ENCODE peak calls at places on chromosomes 7 and 10, in seven cellular contexts. Y, C, G, A, S, Z and O are unnamed samples.

GRCh38 chr10:61438141-61438984 is 14.8 kb downstream of the TMEM26 start:
- DNase-seq in Y (no peak), Z (peak), C (no peak), S (peak), G (no peak), A (peak), O (peak)

GRCh38 chr10:114471906-114472873 is 67.9 kb upstream of the AFAP1L2 start:
- DNase-seq in A (no peak), S (no peak), G (no peak), Z (no peak), C (peak), Y (no peak), O (no peak)

GRCh38 chr10:43048301-43049051 is 28.4 kb upstream of the RET start:
- DNase-seq in S (no peak), G (no peak), Y (peak), A (peak), Z (no peak), C (no peak), O (peak)

GRCh38 chr7:138032775-138033174 is 30.9 kb upstream of the CREB3L2 start:
- DNase-seq in C (no peak), A (no peak), S (no peak), Z (no peak), Y (no peak), G (no peak), O (no peak)

GRCh38 chr10:44995914-44996633 is 4.6 kb upstream of the ZNF22 start:
- DNase-seq in G (peak), Y (peak), A (peak), Z (peak), C (no peak), S (peak), O (no peak)

GRCh38 chr10:121886997-121887622 is 40.7 kb downstream of the ATE1 start:
- DNase-seq in C (peak), A (no peak), Y (peak), Z (peak), S (peak), G (peak), O (peak)

GRCh38 chr10:94066411-94066810 is 72.7 kb downstream of the PLCE1 start:
- DNase-seq in A (no peak), G (no peak), Y (peak), C (peak), S (peak), Z (peak), O (no peak)

GRCh38 chr7:54831046-54831643 is 72.1 kb upstream of the SEC61G start:
- DNase-seq in Z (no peak), A (no peak), S (no peak), Y (no peak), G (no peak), C (no peak), O (no peak)

GRCh38 chr7:46153951-46154787 is 233.1 kb upstream of the IGFBP3 start:
- DNase-seq in A (no peak), G (peak), Y (no peak), C (peak), Z (no peak), S (no peak), O (no peak)

GRCh38 chr7:25369794-25370193 is 141.5 kb upstream of the NPVF start:
- DNase-seq in G (peak), A (no peak), Y (no peak), C (no peak), S (no peak), Z (no peak), O (no peak)

GRCh38 chr10:101218423-101219136 is 10.7 kb downstream of the LBX1 start:
- DNase-seq in S (no peak), G (no peak), C (no peak), A (no peak), Z (no peak), Y (no peak), O (no peak)

GRCh38 chr10:101219137-101219945 is 9.9 kb downstream of the LBX1 start:
- DNase-seq in A (no peak), C (no peak), Y (no peak), G (no peak), Z (no peak), S (no peak), O (no peak)

GRCh38 chr10:101216631-101217425 is 12.4 kb downstream of the LBX1 start:
- DNase-seq in C (no peak), A (no peak), G (no peak), Y (no peak), S (no peak), Z (no peak), O (no peak)

GRCh38 chr10:101216207-101216607 is 13.1 kb downstream of the LBX1 start:
- DNase-seq in A (no peak), Y (no peak), C (no peak), G (no peak), Z (no peak), S (no peak), O (no peak)

DNA sequence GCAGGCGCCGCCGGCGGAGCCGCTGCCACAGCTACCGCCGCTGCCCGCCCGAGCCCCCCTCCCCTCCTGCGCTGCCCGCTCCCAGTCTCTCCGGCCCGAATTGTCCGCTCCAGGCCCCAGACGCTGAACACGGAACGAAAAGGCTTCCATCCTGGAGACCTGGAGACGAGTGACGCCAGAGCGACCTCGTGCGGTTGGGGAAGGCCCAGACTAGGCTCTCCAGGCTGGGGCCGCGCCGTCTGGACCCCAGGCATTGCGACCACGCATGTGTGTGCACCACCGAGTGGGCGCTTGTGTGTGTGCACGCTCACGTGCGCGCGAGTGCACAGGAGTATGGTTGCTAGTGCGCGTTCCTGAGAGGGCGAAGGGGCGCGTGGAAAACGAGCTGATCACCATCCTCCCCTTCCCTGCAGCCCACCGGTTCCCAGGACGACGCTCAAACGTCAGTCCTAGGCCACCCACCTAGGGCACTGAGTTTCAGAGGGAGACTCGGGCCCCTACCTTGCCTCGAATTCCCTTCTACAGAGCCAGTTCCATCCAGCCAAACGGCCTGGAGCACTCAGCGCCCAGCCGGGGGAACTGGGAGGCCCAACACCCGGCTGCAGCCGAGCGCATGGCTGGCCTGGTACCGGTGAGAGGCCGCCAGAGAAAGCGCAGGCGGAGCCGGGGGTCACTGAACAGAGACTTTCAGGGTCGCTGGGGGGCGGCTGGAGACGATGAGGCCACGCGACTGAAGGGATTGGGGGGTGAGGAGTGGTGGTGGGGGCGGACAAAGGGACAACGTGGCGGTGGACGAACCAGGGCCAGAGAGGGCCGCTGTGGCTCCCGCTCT is 11.6 kb downstream of the LBX1 start:
- DNase-seq in G (no peak), C (peak), Y (no peak), A (no peak), Z (peak), S (no peak), O (no peak)
- TF ChIP-seq CTCF in G (no peak), C (peak), Y (peak), A (peak), Z (peak), S (no peak), O (peak)

GRCh38 chr7:130322615-130323014 is 22.0 kb upstream of the CPA5 start:
- DNase-seq in Y (no peak), C (no peak), S (no peak), G (no peak), Z (no peak), A (no peak), O (no peak)
- H3K4me3 ChIP-seq in Y (no peak), C (no peak), S (no peak), G (no peak), Z (no peak), A (no peak), O (no peak)

DNA sequence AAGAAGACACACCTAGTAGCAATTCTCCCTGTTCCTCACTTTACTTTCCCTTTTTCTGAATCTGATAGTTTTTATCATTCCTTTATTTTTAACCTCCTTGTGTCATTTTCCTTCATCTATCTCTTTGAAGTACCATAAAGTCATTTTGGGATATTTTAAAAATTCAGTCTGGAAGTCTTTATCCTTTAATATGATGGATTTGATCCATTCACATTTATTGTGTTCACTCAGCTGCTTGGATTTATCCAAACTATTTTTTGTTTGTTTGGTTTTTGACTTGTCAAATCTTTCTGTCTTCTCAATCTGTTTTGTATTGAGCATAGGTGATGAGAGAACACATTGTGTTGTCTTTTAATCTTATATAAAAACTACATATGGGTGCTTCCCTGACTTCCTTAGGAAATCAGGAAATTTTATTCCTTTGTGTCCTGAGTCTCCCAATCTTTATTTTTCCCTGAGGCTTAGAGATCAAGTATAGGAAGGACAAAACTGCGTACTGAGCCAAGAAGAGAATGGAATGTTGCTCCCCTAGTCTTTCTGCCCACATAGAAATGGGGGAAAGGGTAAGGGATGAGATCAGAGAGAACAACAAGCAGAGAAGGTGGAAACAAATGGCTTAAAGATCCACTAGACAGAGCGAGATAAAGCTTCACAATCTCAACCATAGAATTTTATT is 132.7 kb upstream of the HABP2 start:
- DNase-seq in G (no peak), S (no peak), Y (no peak), Z (no peak), C (no peak), A (no peak), O (no peak)
- TF ChIP-seq CTCF in G (no peak), S (no peak), Y (no peak), Z (no peak), C (no peak), A (no peak), O (no peak)

GRCh38 chr7:73650524-73650923 is 17.1 kb upstream of the VPS37D start:
- DNase-seq in C (no peak), Y (no peak), Z (no peak), S (no peak), G (no peak), A (no peak), O (no peak)

GRCh38 chr7:73645643-73646182 is 21.4 kb upstream of the MLXIPL start:
- DNase-seq in Y (no peak), S (peak), G (no peak), C (no peak), A (no peak), Z (no peak), O (no peak)

GRCh38 chr7:73646785-73647724 is 20.6 kb upstream of the VPS37D start:
- DNase-seq in G (no peak), S (no peak), Y (no peak), C (no peak), Z (no peak), A (no peak), O (no peak)

GRCh38 chr7:73648593-73649332 is 18.9 kb upstream of the VPS37D start:
- DNase-seq in G (no peak), Y (no peak), C (no peak), Z (no peak), A (no peak), S (no peak), O (no peak)

DNA sequence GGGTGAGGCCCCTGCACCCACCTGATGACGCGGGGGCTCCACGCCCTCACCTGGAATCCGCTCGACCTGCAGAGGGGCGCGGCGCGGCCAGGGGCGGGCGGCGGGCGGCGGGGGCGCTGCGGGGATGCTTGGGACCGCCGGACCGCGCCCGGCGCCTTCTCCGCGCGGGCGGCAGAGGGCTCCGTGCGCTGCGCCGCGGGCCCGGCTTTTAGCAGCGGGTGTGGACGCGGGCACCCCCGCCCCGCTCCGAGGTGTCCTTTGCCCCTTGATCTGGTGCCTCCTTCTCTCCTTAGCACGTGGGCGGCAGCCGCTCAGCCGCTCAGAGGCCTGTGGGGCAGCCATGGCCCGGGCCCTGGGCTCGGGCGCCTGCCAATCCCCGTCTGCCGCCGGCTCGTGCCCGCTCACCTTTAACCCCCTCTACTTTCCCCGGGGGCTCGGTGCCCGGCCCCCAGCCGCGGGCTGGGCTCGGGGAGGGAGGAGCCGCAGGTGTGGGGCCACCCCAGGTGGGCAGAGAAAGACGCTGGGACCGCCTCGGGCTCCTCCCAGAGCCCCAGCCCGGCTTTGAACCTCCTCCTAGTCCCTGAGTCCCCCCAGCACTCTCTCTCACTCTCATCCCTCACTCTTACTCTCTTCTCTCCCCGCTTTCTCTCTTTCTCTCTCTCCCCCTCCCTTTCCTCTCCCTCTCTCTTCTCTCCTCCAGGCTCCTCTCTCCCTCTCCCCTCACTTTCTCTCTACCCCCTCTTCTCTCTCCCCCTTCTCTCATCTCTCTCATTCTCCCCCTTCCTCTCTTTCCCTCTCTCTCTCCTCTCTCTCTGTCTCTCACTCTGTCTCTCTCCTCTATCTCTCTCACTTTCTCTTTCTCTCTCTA is 19.7 kb upstream of the VPS37D start:
- DNase-seq in Y (no peak), C (peak), Z (no peak), G (peak), S (peak), A (no peak), O (no peak)
- H3K4me3 ChIP-seq in Y (no peak), C (peak), Z (no peak), G (peak), S (no peak), A (peak), O (peak)

DNA sequence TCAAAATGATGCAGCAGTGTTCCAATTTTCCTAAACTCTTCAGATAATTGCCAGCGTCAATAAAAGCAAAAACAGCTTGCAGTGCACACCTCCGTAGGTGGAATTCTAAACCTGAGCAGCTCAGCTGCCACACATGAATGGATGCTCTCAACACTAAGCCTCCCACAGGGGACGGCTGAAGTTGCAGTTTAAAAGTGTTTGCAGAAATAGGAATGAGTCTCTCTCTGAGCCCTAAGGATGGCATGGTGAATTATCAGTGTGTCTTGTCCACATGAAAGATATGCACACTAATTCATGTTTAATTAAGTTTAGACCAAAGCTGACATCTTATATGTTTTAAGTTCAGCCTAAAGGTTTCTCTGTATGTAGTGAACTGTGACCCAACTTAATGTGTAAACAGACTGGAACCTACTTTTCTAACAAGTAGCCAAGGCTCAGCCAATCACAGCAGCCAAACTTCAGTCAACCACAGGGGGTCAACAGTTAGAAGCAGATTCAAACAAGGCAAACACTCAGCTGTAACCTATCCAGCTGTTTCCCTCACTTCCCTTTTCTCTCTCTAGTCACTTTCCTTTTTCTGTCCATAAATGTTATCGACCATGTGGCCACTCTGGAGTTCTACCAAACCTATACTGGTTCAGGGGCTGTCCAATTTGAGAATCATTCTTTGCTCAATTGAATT is 38.1 kb downstream of the CTTNBP2 start:
- DNase-seq in A (no peak), Z (no peak), Y (no peak), G (no peak), S (peak), C (no peak), O (no peak)
- TF ChIP-seq CTCF in A (no peak), Z (no peak), Y (no peak), G (no peak), S (no peak), C (no peak), O (no peak)

DNA sequence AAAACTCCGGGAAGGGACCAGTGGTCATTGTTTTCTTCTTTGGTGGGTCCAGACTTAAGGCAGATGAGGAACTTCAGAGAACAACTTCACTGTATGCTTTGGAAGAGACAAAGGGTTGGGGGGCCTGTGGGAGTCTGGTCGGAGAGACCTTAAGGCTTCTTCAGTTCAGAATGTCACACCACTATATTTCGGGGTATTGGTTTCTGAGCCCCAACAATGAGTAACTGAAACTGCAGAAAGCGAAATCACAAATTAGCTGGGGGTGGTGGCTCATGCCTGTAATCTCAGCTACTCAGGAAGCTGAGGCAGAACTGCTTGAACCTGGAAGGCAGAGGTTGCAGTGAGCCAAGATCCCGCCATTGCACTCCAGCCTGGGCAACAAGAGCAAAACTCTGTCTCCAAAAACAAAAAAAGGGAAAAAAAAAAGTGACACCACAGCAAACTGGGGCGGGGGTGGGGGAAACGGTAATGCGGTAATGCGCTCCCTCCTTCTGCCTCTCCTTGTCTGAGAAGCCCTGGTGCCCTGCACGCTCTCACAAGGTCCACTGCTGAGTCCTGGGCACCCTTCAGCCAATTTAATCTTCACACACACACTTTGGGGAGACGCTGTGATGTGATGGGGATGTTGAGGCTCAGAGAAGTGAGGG is 2.2 kb upstream of the ADIRF start:
- DNase-seq in A (no peak), G (no peak), S (no peak), C (no peak), Y (no peak), Z (no peak), O (no peak)
- H3K4me3 ChIP-seq in A (no peak), G (peak), S (no peak), C (no peak), Y (no peak), Z (no peak), O (peak)

GRCh38 chr10:33377658-33378025 is 43.2 kb upstream of the NRP1 start:
- DNase-seq in S (no peak), G (no peak), Y (peak), C (no peak), A (peak), Z (peak), O (no peak)
- TF ChIP-seq CTCF in S (no peak), G (no peak), Y (no peak), C (no peak), A (no peak), Z (no peak), O (no peak)

DNA sequence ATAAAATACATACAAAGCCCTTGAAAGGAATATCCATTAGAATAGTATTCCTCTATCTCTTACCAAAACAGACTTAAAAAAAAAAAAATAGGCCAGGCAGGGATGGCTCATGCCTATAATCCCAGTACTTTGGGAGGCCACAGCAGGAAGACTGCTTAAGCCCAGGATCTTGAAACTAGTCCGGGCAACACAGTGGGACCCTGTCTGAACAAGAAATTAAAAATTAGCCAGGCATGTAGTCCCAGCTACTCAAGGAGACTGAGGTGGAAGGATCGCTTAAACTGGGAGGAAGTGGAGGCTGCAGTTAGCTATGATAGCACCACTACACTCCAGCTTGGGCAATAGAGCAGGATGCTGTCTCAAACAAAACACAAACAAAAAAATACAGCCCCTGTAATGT is 9.6 kb downstream of the PDLIM1 start:
- DNase-seq in S (no peak), C (no peak), A (no peak), Z (no peak), Y (no peak), G (no peak), O (no peak)
- H3K4me3 ChIP-seq in S (no peak), C (no peak), A (no peak), Z (no peak), Y (no peak), G (no peak), O (no peak)